ENCODE peak calls at places on chromosomes 11 and 22, in eight cellular contexts. Q, D, F, K, A, Z, Y and G are unnamed samples. For H3K27me3, the result is how much of the 10 kb centered on the place peaks cover.

GRCh38 chr22:35544810-35545209 is 4.2 kb downstream of the RASD2 start:
- DNase-seq in Q (no peak), Y (no peak), K (no peak), A (no peak), D (no peak), F (no peak), Z (no peak), G (no peak)

GRCh38 chr22:29334696-29335344 is 19.3 kb upstream of the RASL10A start:
- DNase-seq in A (no peak), Y (peak), F (no peak), D (no peak), K (no peak), Q (no peak), Z (no peak), G (no peak)

GRCh38 chr22:40634119-40634903 is 2.2 kb downstream of the MRTFA start:
- DNase-seq in Y (no peak), K (no peak), A (no peak), Z (no peak), Q (no peak), D (no peak), F (peak), G (no peak)

GRCh38 chr22:19848298-19849224 is 6.1 kb downstream of the GNB1L start:
- DNase-seq in Z (no peak), F (peak), A (peak), D (peak), Q (peak), Y (peak), K (peak), G (no peak)

GRCh38 chr11:33682019-33682418 is 18.6 kb downstream of the C11orf91 start:
- DNase-seq in F (no peak), A (no peak), Z (no peak), Q (no peak), D (no peak), K (no peak), Y (no peak), G (no peak)

GRCh38 chr11:100991541-100991940 is 138.1 kb downstream of the PGR start:
- DNase-seq in D (no peak), Q (no peak), K (no peak), A (peak), Y (no peak), Z (no peak), F (peak), G (no peak)

GRCh38 chr22:48695251-48695650 is 1132.4 kb downstream of the BRD1 start:
- DNase-seq in K (no peak), F (peak), Y (no peak), A (no peak), Z (no peak), D (no peak), Q (no peak), G (no peak)

GRCh38 chr22:36561291-36561811 is 32.4 kb upstream of the EIF3D start:
- DNase-seq in F (no peak), Z (no peak), D (no peak), Y (no peak), A (no peak), Q (no peak), K (no peak), G (no peak)

GRCh38 chr11:77590194-77590591 is 440 bp downstream of the AQP11 start:
- DNase-seq in Q (peak), A (no peak), K (peak), Y (peak), Z (peak), D (no peak), F (peak), G (peak)

GRCh38 chr11:14118047-14118446 is 155.5 kb downstream of the SPON1 start:
- DNase-seq in Q (no peak), Z (no peak), A (no peak), Y (no peak), K (no peak), F (no peak), D (no peak), G (no peak)

DNA sequence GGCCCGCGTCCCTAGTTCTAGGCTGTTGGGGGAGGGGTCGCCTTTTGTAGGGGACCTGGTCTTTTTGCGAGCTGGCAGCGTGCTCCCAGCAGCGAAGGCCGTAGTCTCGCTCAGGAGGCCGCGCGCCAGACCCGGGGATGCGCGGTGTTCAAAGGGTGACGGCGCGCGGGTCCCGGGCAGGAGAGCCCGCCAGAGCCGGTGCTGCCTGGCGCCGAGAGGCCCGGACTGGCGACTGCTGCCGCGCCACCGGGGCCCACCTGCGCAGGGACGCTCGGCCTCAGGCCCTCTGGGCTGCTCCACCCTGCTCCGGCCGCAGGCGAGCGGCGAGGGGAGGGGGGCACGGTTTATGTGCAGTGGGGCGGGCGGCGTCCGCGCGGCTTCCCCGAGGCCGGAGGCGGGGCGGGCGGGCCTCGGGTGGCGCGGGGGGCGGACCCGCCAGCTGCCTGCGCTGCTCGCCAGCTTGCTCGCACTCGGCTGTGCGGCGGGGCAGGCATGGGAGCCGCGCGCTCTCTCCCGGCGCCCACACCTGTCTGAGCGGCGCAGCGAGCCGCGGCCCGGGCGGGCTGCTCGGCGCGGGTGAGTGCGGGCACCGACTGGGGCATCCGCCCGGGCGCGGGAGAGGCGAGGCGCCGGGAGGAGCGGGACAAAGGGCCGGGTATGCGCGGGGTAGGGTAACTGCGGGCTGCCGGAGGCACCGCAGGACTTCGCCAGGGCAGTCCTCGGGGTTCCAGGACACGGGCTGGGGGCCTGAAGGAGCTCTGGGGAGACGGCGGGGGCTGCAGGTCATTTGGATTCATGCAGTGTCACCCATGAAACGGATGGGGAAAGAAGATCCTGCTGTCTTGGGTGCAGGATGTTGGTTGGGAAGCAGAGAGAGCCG is at the start of gene PRSS23:
- DNase-seq in A (peak), F (peak), D (no peak), Q (peak), Z (peak), K (peak), Y (peak), G (peak)
- H3K27me3 ChIP-seq in A (under half), F (under half), D (under half), Q (under half), Z (under half), K (under half), Y (under half), G (under half)

GRCh38 chr11:71108013-71108865 is 144.1 kb downstream of the SHANK2 start:
- DNase-seq in F (no peak), Y (no peak), A (no peak), K (no peak), Q (no peak), D (no peak), Z (no peak), G (no peak)

GRCh38 chr11:71112454-71112853 is 139.9 kb downstream of the SHANK2 start:
- DNase-seq in F (no peak), Q (no peak), Z (no peak), K (peak), D (no peak), A (no peak), Y (no peak), G (no peak)

GRCh38 chr11:71106671-71107070 is 145.7 kb downstream of the SHANK2 start:
- DNase-seq in Z (no peak), Y (no peak), A (no peak), Q (no peak), D (no peak), F (no peak), K (no peak), G (no peak)

GRCh38 chr11:71109186-71109585 is 143.2 kb downstream of the SHANK2 start:
- DNase-seq in D (no peak), Q (no peak), Z (no peak), K (no peak), Y (no peak), F (no peak), A (no peak), G (peak)

DNA sequence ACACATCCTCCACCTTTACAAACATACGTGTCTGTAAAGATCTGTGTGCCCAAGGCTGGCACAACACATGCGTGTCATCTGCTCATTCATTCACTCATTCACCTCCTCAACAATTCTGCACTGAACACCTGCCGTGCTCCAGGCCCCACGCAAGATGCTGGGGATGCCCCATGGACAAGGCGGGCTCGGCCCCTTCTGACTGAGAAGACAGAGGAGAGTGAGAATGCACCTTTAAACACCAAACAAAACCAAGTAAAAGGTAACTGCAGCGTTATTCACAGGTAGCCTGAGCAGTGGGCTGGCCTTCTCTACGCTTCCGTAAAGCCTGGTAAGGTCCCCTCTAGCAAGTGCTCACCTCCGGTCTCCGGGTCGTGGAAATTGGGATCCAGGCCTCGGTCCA is 142.8 kb downstream of the SHANK2 start:
- DNase-seq in D (no peak), Z (no peak), F (no peak), Y (no peak), Q (no peak), A (no peak), K (no peak), G (no peak)
- H3K27me3 ChIP-seq in D (under half), Z (under half), F (under half), Y (under half), Q (under half), A (under half), K (under half), G (under half)

DNA sequence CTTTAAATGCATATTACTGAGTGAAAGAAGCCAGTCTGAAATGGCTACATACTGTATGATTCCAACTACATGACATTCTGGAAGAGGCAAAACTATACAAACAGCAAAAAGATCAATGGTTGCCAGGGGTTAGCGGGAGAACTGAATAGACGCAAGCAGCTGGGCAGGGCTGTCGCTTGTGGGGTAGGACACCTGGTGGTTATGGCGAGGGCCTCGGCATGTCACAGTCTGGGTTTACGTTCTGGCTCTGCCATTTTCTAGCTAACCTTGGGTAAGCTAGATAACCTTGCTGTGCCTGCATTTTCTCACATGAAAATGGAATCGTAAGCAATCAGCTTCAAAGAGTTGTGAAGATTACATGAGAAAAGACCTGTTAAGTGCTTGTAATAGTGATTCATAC is 55.2 kb upstream of the SYT13 start:
- DNase-seq in Z (no peak), A (no peak), F (no peak), K (no peak), Q (no peak), D (no peak), Y (no peak), G (no peak)
- H3K27me3 ChIP-seq in Z (under half), A (under half), F (under half), K (under half), Q (under half), D (under half), Y (under half), G (under half)

GRCh38 chr11:1899100-1899499 is 7.4 kb upstream of the PRR33 start:
- DNase-seq in D (no peak), Z (no peak), F (no peak), K (peak), Y (no peak), A (no peak), Q (no peak), G (no peak)
- H3K27me3 ChIP-seq in D (under half), Z (under half), F (under half), K (under half), Y (half or more), A (under half), Q (under half), G (under half)

DNA sequence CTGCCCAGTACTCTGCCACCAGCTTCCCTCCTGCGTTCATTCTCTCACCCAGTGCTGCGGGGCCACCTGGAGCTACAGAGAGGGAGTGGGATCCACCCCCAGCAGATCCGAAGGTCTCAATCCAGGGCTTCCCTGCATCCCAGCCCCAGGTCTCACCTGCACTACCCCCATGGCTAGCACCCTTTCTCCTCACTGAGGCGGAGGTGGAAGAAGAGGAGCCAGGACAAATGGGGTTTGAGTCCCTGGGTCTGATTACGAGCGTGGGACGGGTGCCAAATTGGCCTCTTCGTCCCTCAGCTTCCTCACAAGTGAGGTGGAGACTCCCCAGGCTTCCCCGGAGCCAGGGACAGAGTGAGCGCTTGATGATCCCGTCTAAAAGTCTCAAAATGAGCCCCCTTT is 64.2 kb downstream of the NFAM1 start:
- DNase-seq in F (no peak), Q (peak), D (no peak), K (no peak), A (no peak), Z (no peak), Y (peak), G (no peak)
- H3K27me3 ChIP-seq in F (under half), Q (under half), D (under half), K (under half), A (under half), Z (under half), Y (under half), G (under half)

GRCh38 chr11:280762-281485 is 2.7 kb downstream of the NLRP6 start:
- DNase-seq in Z (no peak), Y (no peak), A (peak), D (no peak), Q (no peak), K (peak), F (no peak), G (no peak)
- H3K27me3 ChIP-seq in Z (half or more), Y (under half), A (under half), D (under half), Q (under half), K (under half), F (half or more), G (under half)